ENCODE peak calls at places on chromosomes 11 and 22, in eight cellular contexts. One of them, this sample, is unnamed.

GRCh38 chr22:38607680-38608079 is 37.7 kb upstream of the DMC1 start:
- DNase-seq in fibroblast of mammary gland: no peak
- DNase-seq in activated T-helper 9 cell treated with anti-CD3 and anti-CD28 coated beads, Interleukin-2, amount 50 U/mL, for 16 hours: no peak
- DNase-seq in AG09309: no peak
- DNase-seq in HEK293T: no peak
- DNase-seq in activated naive CD8-positive, alpha-beta T cell treated with anti-CD3 and anti-CD28 coated beads for 36 hours: no peak
- DNase-seq in SW 1271: no peak
- DNase-seq in stimulated activated naive B cell treated with anti-CD40 and anti-IgM and Interleukin-4, amounts not matched to agents 10 μg/mL and 1 μg/mL and 100 μg/mL, for 72 hours: no peak
- DNase-seq in this sample: no peak

GRCh38 chr11:128936546-128937275 is 6.0 kb downstream of the TP53AIP1 start:
- DNase-seq in AG09309: no peak
- DNase-seq in fibroblast of mammary gland: no peak
- DNase-seq in stimulated activated naive B cell treated with anti-CD40 and anti-IgM and Interleukin-4, amounts not matched to agents 10 μg/mL and 1 μg/mL and 100 μg/mL, for 72 hours: no peak
- DNase-seq in activated T-helper 9 cell treated with anti-CD3 and anti-CD28 coated beads, Interleukin-2, amount 50 U/mL, for 16 hours: no peak
- DNase-seq in activated naive CD8-positive, alpha-beta T cell treated with anti-CD3 and anti-CD28 coated beads for 36 hours: no peak
- DNase-seq in HEK293T: no peak
- DNase-seq in SW 1271: no peak
- DNase-seq in this sample: no peak

GRCh38 chr11:75867778-75868374 is 52.9 kb downstream of the UVRAG start:
- DNase-seq in SW 1271: peak
- DNase-seq in AG09309: peak
- DNase-seq in stimulated activated naive B cell treated with anti-CD40 and anti-IgM and Interleukin-4, amounts not matched to agents 10 μg/mL and 1 μg/mL and 100 μg/mL, for 72 hours: no peak
- DNase-seq in fibroblast of mammary gland: peak
- DNase-seq in HEK293T: peak
- DNase-seq in activated naive CD8-positive, alpha-beta T cell treated with anti-CD3 and anti-CD28 coated beads for 36 hours: no peak
- DNase-seq in activated T-helper 9 cell treated with anti-CD3 and anti-CD28 coated beads, Interleukin-2, amount 50 U/mL, for 16 hours: no peak
- DNase-seq in this sample: peak

GRCh38 chr11:830295-831131 is 2.2 kb upstream of the CD151 start:
- DNase-seq in fibroblast of mammary gland: no peak
- DNase-seq in HEK293T: peak
- DNase-seq in AG09309: no peak
- DNase-seq in SW 1271: no peak
- DNase-seq in activated naive CD8-positive, alpha-beta T cell treated with anti-CD3 and anti-CD28 coated beads for 36 hours: peak
- DNase-seq in activated T-helper 9 cell treated with anti-CD3 and anti-CD28 coated beads, Interleukin-2, amount 50 U/mL, for 16 hours: no peak
- DNase-seq in stimulated activated naive B cell treated with anti-CD40 and anti-IgM and Interleukin-4, amounts not matched to agents 10 μg/mL and 1 μg/mL and 100 μg/mL, for 72 hours: peak
- DNase-seq in this sample: peak

GRCh38 chr22:29394931-29395581 is 6.7 kb upstream of the AP1B1 start:
- DNase-seq in activated naive CD8-positive, alpha-beta T cell treated with anti-CD3 and anti-CD28 coated beads for 36 hours: peak
- DNase-seq in activated T-helper 9 cell treated with anti-CD3 and anti-CD28 coated beads, Interleukin-2, amount 50 U/mL, for 16 hours: peak
- DNase-seq in AG09309: no peak
- DNase-seq in fibroblast of mammary gland: peak
- DNase-seq in SW 1271: peak
- DNase-seq in HEK293T: peak
- DNase-seq in stimulated activated naive B cell treated with anti-CD40 and anti-IgM and Interleukin-4, amounts not matched to agents 10 μg/mL and 1 μg/mL and 100 μg/mL, for 72 hours: peak
- DNase-seq in this sample: peak

GRCh38 chr11:124841765-124842700 is 23.2 kb upstream of the ROBO3 start:
- DNase-seq in SW 1271: no peak
- DNase-seq in activated T-helper 9 cell treated with anti-CD3 and anti-CD28 coated beads, Interleukin-2, amount 50 U/mL, for 16 hours: no peak
- DNase-seq in fibroblast of mammary gland: no peak
- DNase-seq in stimulated activated naive B cell treated with anti-CD40 and anti-IgM and Interleukin-4, amounts not matched to agents 10 μg/mL and 1 μg/mL and 100 μg/mL, for 72 hours: no peak
- DNase-seq in AG09309: no peak
- DNase-seq in activated naive CD8-positive, alpha-beta T cell treated with anti-CD3 and anti-CD28 coated beads for 36 hours: no peak
- DNase-seq in HEK293T: no peak
- DNase-seq in this sample: no peak

GRCh38 chr11:111300569-111300968 is 2.2 kb downstream of the POU2AF3 start:
- DNase-seq in HEK293T: no peak
- DNase-seq in AG09309: no peak
- DNase-seq in stimulated activated naive B cell treated with anti-CD40 and anti-IgM and Interleukin-4, amounts not matched to agents 10 μg/mL and 1 μg/mL and 100 μg/mL, for 72 hours: no peak
- DNase-seq in activated T-helper 9 cell treated with anti-CD3 and anti-CD28 coated beads, Interleukin-2, amount 50 U/mL, for 16 hours: no peak
- DNase-seq in fibroblast of mammary gland: no peak
- DNase-seq in SW 1271: no peak
- DNase-seq in activated naive CD8-positive, alpha-beta T cell treated with anti-CD3 and anti-CD28 coated beads for 36 hours: no peak
- DNase-seq in this sample: no peak

GRCh38 chr11:78419327-78419726 is 1.7 kb upstream of the GAB2 start:
- DNase-seq in fibroblast of mammary gland: peak
- DNase-seq in stimulated activated naive B cell treated with anti-CD40 and anti-IgM and Interleukin-4, amounts not matched to agents 10 μg/mL and 1 μg/mL and 100 μg/mL, for 72 hours: no peak
- DNase-seq in HEK293T: no peak
- DNase-seq in AG09309: peak
- DNase-seq in activated naive CD8-positive, alpha-beta T cell treated with anti-CD3 and anti-CD28 coated beads for 36 hours: no peak
- DNase-seq in activated T-helper 9 cell treated with anti-CD3 and anti-CD28 coated beads, Interleukin-2, amount 50 U/mL, for 16 hours: no peak
- DNase-seq in SW 1271: no peak
- DNase-seq in this sample: no peak

GRCh38 chr11:75342966-75343870 is 8.2 kb downstream of the ARRB1 start:
- DNase-seq in activated naive CD8-positive, alpha-beta T cell treated with anti-CD3 and anti-CD28 coated beads for 36 hours: no peak
- DNase-seq in activated T-helper 9 cell treated with anti-CD3 and anti-CD28 coated beads, Interleukin-2, amount 50 U/mL, for 16 hours: no peak
- DNase-seq in AG09309: no peak
- DNase-seq in fibroblast of mammary gland: peak
- DNase-seq in HEK293T: no peak
- DNase-seq in SW 1271: no peak
- DNase-seq in stimulated activated naive B cell treated with anti-CD40 and anti-IgM and Interleukin-4, amounts not matched to agents 10 μg/mL and 1 μg/mL and 100 μg/mL, for 72 hours: no peak
- DNase-seq in this sample: no peak

GRCh38 chr11:112292785-112293407 is 32.2 kb upstream of the PLET1 start:
- DNase-seq in activated T-helper 9 cell treated with anti-CD3 and anti-CD28 coated beads, Interleukin-2, amount 50 U/mL, for 16 hours: no peak
- DNase-seq in AG09309: peak
- DNase-seq in SW 1271: peak
- DNase-seq in HEK293T: no peak
- DNase-seq in stimulated activated naive B cell treated with anti-CD40 and anti-IgM and Interleukin-4, amounts not matched to agents 10 μg/mL and 1 μg/mL and 100 μg/mL, for 72 hours: no peak
- DNase-seq in fibroblast of mammary gland: peak
- DNase-seq in activated naive CD8-positive, alpha-beta T cell treated with anti-CD3 and anti-CD28 coated beads for 36 hours: no peak
- DNase-seq in this sample: no peak

GRCh38 chr11:100080821-100081220 is 606.3 kb upstream of the ARHGAP42 start:
- DNase-seq in AG09309: no peak
- DNase-seq in SW 1271: no peak
- DNase-seq in activated T-helper 9 cell treated with anti-CD3 and anti-CD28 coated beads, Interleukin-2, amount 50 U/mL, for 16 hours: no peak
- DNase-seq in stimulated activated naive B cell treated with anti-CD40 and anti-IgM and Interleukin-4, amounts not matched to agents 10 μg/mL and 1 μg/mL and 100 μg/mL, for 72 hours: no peak
- DNase-seq in activated naive CD8-positive, alpha-beta T cell treated with anti-CD3 and anti-CD28 coated beads for 36 hours: no peak
- DNase-seq in fibroblast of mammary gland: no peak
- DNase-seq in HEK293T: no peak
- DNase-seq in this sample: no peak

GRCh38 chr11:128940603-128941002 is 2.1 kb downstream of the TP53AIP1 start:
- DNase-seq in stimulated activated naive B cell treated with anti-CD40 and anti-IgM and Interleukin-4, amounts not matched to agents 10 μg/mL and 1 μg/mL and 100 μg/mL, for 72 hours: no peak
- DNase-seq in activated naive CD8-positive, alpha-beta T cell treated with anti-CD3 and anti-CD28 coated beads for 36 hours: no peak
- DNase-seq in activated T-helper 9 cell treated with anti-CD3 and anti-CD28 coated beads, Interleukin-2, amount 50 U/mL, for 16 hours: no peak
- DNase-seq in HEK293T: no peak
- DNase-seq in fibroblast of mammary gland: no peak
- DNase-seq in AG09309: no peak
- DNase-seq in SW 1271: no peak
- DNase-seq in this sample: no peak

GRCh38 chr22:46162285-46162684 is 12.0 kb downstream of the PPARA start:
- DNase-seq in HEK293T: no peak
- DNase-seq in AG09309: no peak
- DNase-seq in activated T-helper 9 cell treated with anti-CD3 and anti-CD28 coated beads, Interleukin-2, amount 50 U/mL, for 16 hours: no peak
- DNase-seq in stimulated activated naive B cell treated with anti-CD40 and anti-IgM and Interleukin-4, amounts not matched to agents 10 μg/mL and 1 μg/mL and 100 μg/mL, for 72 hours: no peak
- DNase-seq in SW 1271: no peak
- DNase-seq in fibroblast of mammary gland: no peak
- DNase-seq in activated naive CD8-positive, alpha-beta T cell treated with anti-CD3 and anti-CD28 coated beads for 36 hours: no peak
- DNase-seq in this sample: no peak

GRCh38 chr11:110032957-110033570 is 60.1 kb upstream of the ZC3H12C start:
- DNase-seq in HEK293T: no peak
- DNase-seq in fibroblast of mammary gland: no peak
- DNase-seq in stimulated activated naive B cell treated with anti-CD40 and anti-IgM and Interleukin-4, amounts not matched to agents 10 μg/mL and 1 μg/mL and 100 μg/mL, for 72 hours: no peak
- DNase-seq in SW 1271: no peak
- DNase-seq in AG09309: no peak
- DNase-seq in activated naive CD8-positive, alpha-beta T cell treated with anti-CD3 and anti-CD28 coated beads for 36 hours: no peak
- DNase-seq in activated T-helper 9 cell treated with anti-CD3 and anti-CD28 coated beads, Interleukin-2, amount 50 U/mL, for 16 hours: no peak
- DNase-seq in this sample: no peak

GRCh38 chr11:14636119-14636518 is 7.5 kb upstream of the PDE3B start:
- DNase-seq in SW 1271: no peak
- DNase-seq in activated naive CD8-positive, alpha-beta T cell treated with anti-CD3 and anti-CD28 coated beads for 36 hours: no peak
- DNase-seq in HEK293T: no peak
- DNase-seq in activated T-helper 9 cell treated with anti-CD3 and anti-CD28 coated beads, Interleukin-2, amount 50 U/mL, for 16 hours: no peak
- DNase-seq in AG09309: no peak
- DNase-seq in stimulated activated naive B cell treated with anti-CD40 and anti-IgM and Interleukin-4, amounts not matched to agents 10 μg/mL and 1 μg/mL and 100 μg/mL, for 72 hours: no peak
- DNase-seq in fibroblast of mammary gland: no peak
- DNase-seq in this sample: peak